ENCODE peak calls at places on chromosome 3, in four cellular contexts. One of them, this sample, is unnamed.

GRCh38 chr3:190621971-190622370 is 108.1 kb downstream of the IL1RAP start:
- DNase-seq in AG08396: no peak
- DNase-seq in KBM-7: no peak
- DNase-seq in NCI-H187: no peak
- DNase-seq in this sample: no peak

GRCh38 chr3:143170043-143170442 is 50.5 kb downstream of the CHST2 start:
- DNase-seq in KBM-7: peak
- DNase-seq in AG08396: no peak
- DNase-seq in NCI-H187: no peak
- DNase-seq in this sample: no peak

GRCh38 chr3:169278667-169279066 is 384.8 kb downstream of the MECOM start:
- DNase-seq in NCI-H187: no peak
- DNase-seq in KBM-7: no peak
- DNase-seq in AG08396: no peak
- DNase-seq in this sample: no peak

GRCh38 chr3:8239718-8240698 is 261.6 kb upstream of the LMCD1 start:
- DNase-seq in AG08396: peak
- DNase-seq in KBM-7: peak
- DNase-seq in NCI-H187: no peak
- DNase-seq in this sample: peak

GRCh38 chr3:54547846-54548245 is 380.0 kb downstream of the LRTM1 start:
- DNase-seq in NCI-H187: no peak
- DNase-seq in KBM-7: no peak
- DNase-seq in AG08396: no peak
- DNase-seq in this sample: no peak

GRCh38 chr3:126114406-126115386 is 30.8 kb upstream of the SLC41A3 start:
- DNase-seq in NCI-H187: no peak
- DNase-seq in AG08396: no peak
- DNase-seq in KBM-7: no peak
- DNase-seq in this sample: no peak

GRCh38 chr3:47047673-47048072 is 68.2 kb downstream of the NBEAL2 start:
- DNase-seq in NCI-H187: no peak
- DNase-seq in AG08396: no peak
- DNase-seq in KBM-7: no peak
- DNase-seq in this sample: no peak

GRCh38 chr3:162141232-162141631 is 644.6 kb downstream of the OTOL1 start:
- DNase-seq in NCI-H187: no peak
- DNase-seq in KBM-7: no peak
- DNase-seq in AG08396: peak
- DNase-seq in this sample: peak

GRCh38 chr3:114730397-114730796 is 416.7 kb downstream of the ZBTB20 start:
- DNase-seq in AG08396: no peak
- DNase-seq in NCI-H187: no peak
- DNase-seq in KBM-7: no peak
- DNase-seq in this sample: no peak

GRCh38 chr3:139096670-139097069 is 52.0 kb upstream of the PRR23C start:
- DNase-seq in AG08396: no peak
- DNase-seq in NCI-H187: no peak
- DNase-seq in KBM-7: no peak
- DNase-seq in this sample: no peak

GRCh38 chr3:43455233-43455632 is 166.6 kb downstream of the ANO10 start:
- DNase-seq in NCI-H187: no peak
- DNase-seq in AG08396: peak
- DNase-seq in KBM-7: no peak
- DNase-seq in this sample: peak

This sample was measured in hepatic stellate cell.